ENCODE peak calls at places on chromosome 3, in six cellular contexts. Y is pancreas, P is HEK293T, T is NCI-H1436, J is Kasumi-1, A is HFF-Myc. L is an unnamed sample.

GRCh38 chr3:8622873-8623725 is 21.5 kb downstream of the SSUH2 start:
- DNase-seq in Y (peak), T (peak), A (peak), J (peak), P (peak), L (peak)

GRCh38 chr3:50503947-50504346 is 513 bp upstream of the CACNA2D2 start:
- DNase-seq in Y (no peak), J (no peak), A (no peak), T (no peak), P (no peak), L (no peak)

GRCh38 chr3:79245295-79246138 is 522.3 kb downstream of the ROBO1 start:
- DNase-seq in P (no peak), T (no peak), J (no peak), A (no peak), Y (no peak), L (peak)

GRCh38 chr3:167030059-167030458 is 350.0 kb downstream of the ZBBX start:
- DNase-seq in T (no peak), P (no peak), Y (no peak), J (no peak), A (no peak), L (no peak)

GRCh38 chr3:166986000-166986399 is 394.1 kb downstream of the ZBBX start:
- DNase-seq in A (no peak), J (no peak), Y (no peak), P (no peak), T (no peak), L (peak)

GRCh38 chr3:4524423-4524769 is 31.2 kb downstream of the ITPR1 start:
- DNase-seq in P (no peak), Y (no peak), T (no peak), J (no peak), A (peak), L (no peak)

GRCh38 chr3:128322030-128323022 is 144.4 kb downstream of the DNAJB8 start:
- DNase-seq in T (peak), J (peak), P (peak), A (no peak), Y (peak), L (no peak)

GRCh38 chr3:143793971-143794370 is 54.3 kb downstream of the SLC9A9 start:
- DNase-seq in T (no peak), A (no peak), P (no peak), J (no peak), Y (no peak), L (no peak)

GRCh38 chr3:185976977-185977678 is 39.3 kb upstream of the TRA2B start:
- DNase-seq in A (no peak), P (peak), T (peak), J (peak), Y (peak), L (peak)

GRCh38 chr3:157865449-157865862 is 240.8 kb downstream of the SHOX2 start:
- DNase-seq in T (peak), Y (peak), J (peak), A (no peak), P (peak), L (peak)

GRCh38 chr3:62874398-62875102 is 666 bp downstream of the CADPS start:
- DNase-seq in A (no peak), Y (no peak), T (no peak), J (no peak), P (no peak), L (peak)

GRCh38 chr3:72961766-72962165 is 34.8 kb upstream of the PPP4R2 start:
- DNase-seq in Y (no peak), A (no peak), T (no peak), P (no peak), J (no peak), L (no peak)

GRCh38 chr3:4994144-4994730 is 15.0 kb downstream of the BHLHE40 start:
- DNase-seq in T (no peak), J (no peak), Y (no peak), P (no peak), A (no peak), L (no peak)

GRCh38 chr3:9914011-9914410 is 2.9 kb upstream of the IL17RC start:
- DNase-seq in A (no peak), J (no peak), T (no peak), P (no peak), Y (no peak), L (no peak)

GRCh38 chr3:51982352-51982837 is 940 bp upstream of the ACY1 start:
- DNase-seq in Y (peak), P (peak), A (no peak), J (peak), T (no peak), L (peak)

GRCh38 chr3:168888781-168889180 is 774.7 kb downstream of the MECOM start:
- DNase-seq in A (no peak), P (no peak), J (no peak), T (no peak), Y (no peak), L (no peak)

GRCh38 chr3:165523801-165524200 is 313.4 kb downstream of the BCHE start:
- DNase-seq in Y (no peak), J (no peak), T (no peak), A (no peak), P (no peak), L (no peak)

GRCh38 chr3:100045696-100046095 is 68.6 kb downstream of the FILIP1L start:
- DNase-seq in A (peak), J (no peak), T (no peak), Y (no peak), P (no peak), L (no peak)